ENCODE peak calls at places on chromosomes 7 and 10, in nine cellular contexts. W is right lobe of liver, F is suprapubic skin, Y is colonic mucosa, U is body of pancreas, O is dorsolateral prefrontal cortex, D is testis, S is tibial nerve, V is hepatocyte. E is an unnamed sample.

GRCh38 chr7:101780281-101780680 is 37.1 kb upstream of the CUX1 start:
- DNase-seq in Y (no peak), W (no peak), O (no peak), F (no peak), V (no peak), D (no peak), S (no peak), U (no peak), E (no peak)

GRCh38 chr10:86164216-86164774 is 202.3 kb downstream of the GRID1 start:
- DNase-seq in O (peak), F (peak), S (no peak), D (no peak), V (peak), W (peak), Y (peak), U (no peak), E (no peak)

GRCh38 chr10:8659982-8660381 is 605.5 kb downstream of the GATA3 start:
- DNase-seq in W (no peak), F (no peak), V (no peak), U (no peak), D (no peak), O (no peak), Y (no peak), S (no peak), E (no peak)

GRCh38 chr7:134101716-134102115 is 25.4 kb upstream of the LRGUK start:
- DNase-seq in Y (no peak), S (no peak), W (no peak), F (no peak), V (no peak), D (no peak), U (no peak), O (no peak), E (no peak)

GRCh38 chr10:44859546-44860285 is 51.4 kb upstream of the TMEM72 start:
- DNase-seq in U (no peak), W (no peak), S (no peak), Y (no peak), D (no peak), O (no peak), V (no peak), F (no peak), E (no peak)

GRCh38 chr10:89337493-89337892 is 9.7 kb downstream of the IFIT3 start:
- DNase-seq in Y (no peak), V (no peak), F (no peak), U (no peak), S (no peak), D (no peak), W (no peak), O (no peak), E (no peak)

GRCh38 chr10:5968037-5968680 is 9.2 kb downstream of the IL15RA start:
- DNase-seq in F (peak), Y (peak), V (no peak), O (no peak), D (no peak), W (no peak), U (no peak), S (no peak), E (no peak)

GRCh38 chr10:114027041-114027394 is 16.6 kb upstream of the ADRB1 start:
- DNase-seq in U (no peak), S (no peak), D (no peak), Y (no peak), W (no peak), O (no peak), F (no peak), V (no peak), E (no peak)

GRCh38 chr10:14360515-14360914 is 29.8 kb upstream of the FRMD4A start:
- DNase-seq in O (no peak), V (no peak), F (no peak), W (no peak), Y (no peak), D (no peak), S (no peak), U (no peak), E (no peak)

GRCh38 chr7:117202511-117202910 is 120.3 kb downstream of the WNT2 start:
- DNase-seq in V (no peak), W (no peak), F (no peak), D (no peak), O (no peak), U (no peak), Y (no peak), S (no peak), E (no peak)

GRCh38 chr10:3525832-3526449 is 259.1 kb downstream of the KLF6 start:
- DNase-seq in Y (peak), V (peak), W (no peak), U (no peak), S (peak), D (no peak), F (no peak), O (no peak), E (no peak)

GRCh38 chr10:14758994-14759664 is 15.6 kb downstream of the FAM107B start:
- DNase-seq in W (no peak), V (no peak), Y (no peak), U (peak), S (no peak), D (no peak), O (no peak), F (no peak), E (no peak)

GRCh38 chr10:129888784-129889616 is 75.1 kb downstream of the EBF3 start:
- DNase-seq in Y (peak), U (peak), O (no peak), D (peak), F (peak), S (peak), V (peak), W (peak), E (no peak)

GRCh38 chr10:102342958-102343357 is 52.5 kb upstream of the NFKB2 start:
- DNase-seq in W (no peak), U (no peak), V (no peak), F (no peak), D (no peak), Y (no peak), S (no peak), O (no peak), E (no peak)

GRCh38 chr10:113438660-113439059 is 114.2 kb upstream of the HABP2 start:
- DNase-seq in U (no peak), W (no peak), F (no peak), Y (no peak), S (no peak), O (no peak), D (no peak), V (no peak), E (no peak)

GRCh38 chr10:59896186-59896585 is 10.2 kb downstream of the CCDC6 start:
- DNase-seq in D (no peak), Y (peak), F (no peak), V (no peak), O (no peak), U (no peak), W (peak), S (no peak), E (no peak)

GRCh38 chr10:118522791-118523498 is 72.5 kb downstream of the PRLHR start:
- DNase-seq in Y (no peak), F (no peak), V (no peak), S (no peak), O (no peak), D (no peak), W (no peak), U (no peak), E (no peak)

GRCh38 chr10:75575940-75576339 is 144.5 kb downstream of the LRMDA start:
- DNase-seq in S (no peak), O (no peak), D (no peak), V (no peak), W (no peak), F (no peak), U (no peak), Y (no peak), E (no peak)

GRCh38 chr7:101494602-101495329 is 132.1 kb downstream of the COL26A1 start:
- DNase-seq in D (no peak), U (no peak), Y (no peak), W (no peak), O (no peak), F (no peak), V (no peak), S (no peak), E (no peak)

GRCh38 chr10:13115832-13116793 is 16.1 kb downstream of the OPTN start:
- DNase-seq in W (peak), O (no peak), Y (peak), U (no peak), D (no peak), V (no peak), F (no peak), S (no peak), E (no peak)

GRCh38 chr7:35285799-35286198 is 31.9 kb upstream of the TBX20 start:
- DNase-seq in U (no peak), D (no peak), F (no peak), S (no peak), O (no peak), Y (no peak), W (no peak), V (no peak), E (no peak)

GRCh38 chr10:53846809-53847208 is 954.2 kb downstream of the PCDH15 start:
- DNase-seq in W (no peak), F (no peak), V (no peak), U (no peak), O (no peak), Y (no peak), D (no peak), S (no peak), E (no peak)
- TF ChIP-seq CTCF in W (no peak), F (no peak), V (no peak), U (no peak), O (no peak), Y (no peak), D (no peak), S (no peak), E (no peak)

GRCh38 chr7:151628846-151629604 is 109.3 kb upstream of the RHEB start:
- DNase-seq in S (no peak), U (no peak), V (no peak), W (no peak), Y (no peak), F (no peak), D (no peak), O (no peak), E (no peak)

GRCh38 chr7:151631149-151631967 is 111.7 kb upstream of the RHEB start:
- DNase-seq in D (peak), O (no peak), S (no peak), F (no peak), W (no peak), Y (peak), U (no peak), V (no peak), E (no peak)

GRCh38 chr7:151631968-151632749 is 112.5 kb upstream of the RHEB start:
- DNase-seq in U (peak), D (peak), F (no peak), V (peak), W (peak), Y (peak), S (peak), O (peak), E (peak)

GRCh38 chr7:151629873-151630272 is 110.2 kb upstream of the RHEB start:
- DNase-seq in S (no peak), U (no peak), F (no peak), Y (no peak), V (no peak), D (no peak), O (no peak), W (no peak), E (no peak)

DNA sequence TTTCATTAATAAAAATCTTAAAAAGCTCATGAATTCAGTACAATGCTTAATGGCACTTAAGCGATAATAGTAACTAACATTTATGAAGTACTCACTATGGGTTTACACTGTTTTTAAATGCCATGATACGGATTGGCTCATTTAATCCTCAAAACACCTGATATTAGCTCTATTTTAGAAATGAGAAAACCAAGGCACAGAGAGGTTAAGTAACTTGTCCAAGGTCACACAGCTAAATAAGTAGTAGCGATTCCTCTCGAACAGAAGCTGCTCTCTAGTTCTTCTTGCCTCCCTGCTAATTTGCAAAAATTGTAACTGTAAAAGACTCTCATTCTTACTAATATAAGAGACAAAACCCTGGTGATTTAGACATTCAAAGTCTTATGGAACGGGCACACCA is 110.7 kb upstream of the RHEB start:
- DNase-seq in O (no peak), F (no peak), Y (no peak), U (no peak), W (no peak), V (no peak), S (no peak), D (no peak), E (no peak)
- H3K4me3 ChIP-seq in O (peak), F (no peak), Y (no peak), U (no peak), W (no peak), V (no peak), S (no peak), D (no peak), E (peak)

GRCh38 chr10:123399276-123399839 is 245.2 kb downstream of the BUB3 start:
- DNase-seq in O (no peak), D (no peak), U (no peak), V (no peak), F (no peak), W (no peak), S (no peak), Y (no peak), E (no peak)
- H3K27ac ChIP-seq in O (no peak), D (no peak), U (no peak), V (no peak), F (no peak), W (no peak), S (no peak), Y (no peak), E (no peak)

DNA sequence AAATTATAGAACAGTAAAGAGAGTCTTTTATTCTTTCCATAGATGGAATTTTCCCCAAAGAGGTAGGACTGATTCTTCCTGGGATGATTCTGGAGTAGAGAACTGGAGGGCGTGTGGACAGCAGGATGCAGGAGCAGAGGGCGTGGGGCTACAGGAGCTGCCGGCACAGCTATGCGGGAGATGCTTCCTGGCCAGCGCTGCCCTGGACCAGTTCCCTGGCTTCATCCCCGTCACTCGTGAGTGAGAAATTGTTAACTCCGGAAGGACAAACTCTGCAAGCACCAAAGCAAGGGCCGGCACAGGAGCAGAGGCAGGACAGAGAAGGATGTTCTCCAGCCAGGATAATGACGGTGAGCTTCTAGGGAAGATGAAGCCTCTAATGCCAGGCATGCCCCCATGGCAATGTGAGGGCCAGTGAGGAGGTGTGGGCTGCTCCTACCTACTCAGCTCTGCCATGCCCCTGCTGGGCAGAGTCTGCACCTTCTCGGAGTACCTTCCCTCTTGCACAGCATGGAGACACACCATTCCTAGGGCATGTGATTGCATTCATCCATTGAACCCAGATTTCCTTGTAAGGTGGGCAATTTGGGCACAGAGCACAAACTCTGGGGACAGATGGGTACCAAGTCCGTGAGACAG is 760.9 kb upstream of the IGFBP3 start:
- DNase-seq in O (no peak), U (no peak), W (no peak), F (no peak), V (no peak), D (peak), S (no peak), Y (no peak), E (no peak)
- TF ChIP-seq CTCF in O (no peak), U (no peak), W (no peak), F (no peak), V (no peak), D (no peak), S (no peak), Y (no peak), E (no peak)

GRCh38 chr7:190196-190595 is 2.2 kb upstream of the FAM20C start:
- DNase-seq in O (no peak), Y (no peak), V (no peak), S (no peak), W (no peak), U (no peak), D (no peak), F (no peak), E (no peak)

GRCh38 chr7:193538-194256 is 1.3 kb downstream of the FAM20C start:
- DNase-seq in S (no peak), V (peak), W (no peak), Y (peak), U (no peak), F (no peak), O (no peak), D (no peak), E (no peak)

GRCh38 chr7:191105-192034 is 1.0 kb upstream of the FAM20C start:
- DNase-seq in W (no peak), U (peak), S (peak), O (peak), Y (peak), V (peak), D (peak), F (no peak), E (no peak)

GRCh38 chr7:192701-193536 is 548 bp downstream of the FAM20C start:
- DNase-seq in O (peak), V (peak), S (no peak), U (peak), F (no peak), W (peak), D (no peak), Y (peak), E (no peak)

GRCh38 chr7:192035-192649 is at the start of gene FAM20C:
- DNase-seq in O (peak), W (peak), V (peak), F (peak), S (peak), U (peak), D (peak), Y (peak), E (peak)
- H3K4me3 ChIP-seq in O (peak), W (peak), V (peak), F (peak), S (peak), U (peak), D (peak), Y (peak), E (peak)

GRCh38 chr10:10327934-10328333 is 689.7 kb upstream of the CELF2 start:
- DNase-seq in O (no peak), W (no peak), V (no peak), U (no peak), F (no peak), Y (no peak), D (no peak), S (no peak), E (no peak)
- H3K27ac ChIP-seq in O (no peak), W (no peak), V (no peak), U (no peak), F (no peak), Y (no peak), D (no peak), S (no peak), E (no peak)

DNA sequence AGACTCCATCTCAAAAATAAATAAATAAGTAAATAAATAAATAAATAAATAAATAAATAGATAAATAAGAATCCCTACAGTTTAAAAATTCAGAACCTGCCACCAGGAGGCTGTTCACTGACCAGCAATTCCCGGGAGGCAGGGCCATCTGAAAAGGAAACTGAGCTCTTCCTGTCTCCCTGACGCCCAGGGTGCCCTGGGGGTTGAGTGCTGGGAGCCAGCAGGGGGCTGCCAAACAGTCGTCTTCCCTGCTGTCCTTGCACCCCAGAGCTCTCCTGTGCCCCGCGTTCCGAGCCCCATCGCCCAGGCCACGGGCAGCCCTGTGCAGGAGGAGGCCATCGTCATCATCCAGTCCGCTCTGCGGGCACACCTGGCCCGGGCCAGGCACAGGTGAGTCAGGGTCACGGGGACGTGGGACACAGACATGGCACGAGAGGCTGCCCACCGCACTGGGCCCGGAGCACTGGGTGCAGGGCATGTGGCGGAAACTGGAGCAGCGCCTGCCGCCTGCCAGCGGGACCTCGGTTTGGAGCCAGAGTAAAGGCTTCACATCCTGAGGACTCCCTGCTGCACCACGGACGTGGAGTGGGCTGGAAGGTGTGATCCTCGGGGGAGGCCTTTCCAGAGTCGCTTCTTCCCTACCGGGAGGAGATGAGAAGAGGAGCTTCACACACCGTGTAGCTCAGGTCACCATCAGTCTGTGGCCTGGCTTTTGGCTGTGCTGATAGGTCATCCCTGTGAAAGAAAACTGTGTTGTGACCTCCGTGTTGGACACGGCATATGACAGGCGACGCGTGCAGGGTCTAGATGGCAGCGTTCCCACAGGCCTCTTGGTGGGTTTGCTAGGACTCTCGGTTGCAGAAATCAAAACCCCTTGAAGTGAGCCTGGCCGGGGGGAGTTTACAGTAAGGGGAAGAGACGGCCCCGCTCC is 25.9 kb upstream of the TTYH3 start:
- DNase-seq in D (no peak), F (no peak), V (no peak), U (no peak), S (no peak), O (no peak), W (no peak), Y (no peak), E (no peak)
- TF ChIP-seq CTCF in D (no peak), F (no peak), V (no peak), U (no peak), S (no peak), O (no peak), W (no peak), Y (no peak), E (no peak)

GRCh38 chr7:15685358-15686181 is 913 bp downstream of the MEOX2 start:
- DNase-seq in D (peak), F (no peak), V (peak), W (peak), S (peak), U (no peak), Y (peak), O (peak), E (peak)

GRCh38 chr7:15686209-15686956 is at the start of gene MEOX2:
- DNase-seq in Y (peak), W (peak), U (no peak), F (peak), V (peak), D (peak), S (peak), O (peak), E (peak)

GRCh38 chr7:15684036-15684815 is 2.3 kb downstream of the MEOX2 start:
- DNase-seq in D (no peak), O (no peak), U (no peak), W (no peak), V (no peak), Y (no peak), F (no peak), S (no peak), E (no peak)

GRCh38 chr7:15682751-15683150 is 3.7 kb downstream of the MEOX2 start:
- DNase-seq in W (no peak), D (no peak), F (no peak), O (no peak), S (no peak), V (no peak), U (no peak), Y (no peak), E (no peak)

GRCh38 chr7:15684834-15685233 is 1.6 kb downstream of the MEOX2 start:
- DNase-seq in U (no peak), V (no peak), S (peak), D (no peak), F (no peak), Y (no peak), W (no peak), O (no peak), E (no peak)
- H3K4me3 ChIP-seq in U (no peak), V (no peak), S (peak), D (peak), F (peak), Y (peak), W (peak), O (no peak), E (peak)